ENCODE peak calls at places on chromosomes 13 and 19, in seven cellular contexts. K, S, Z, L, E, F and D are unnamed samples.

GRCh38 chr19:31256601-31256990 is 92.6 kb downstream of the TSHZ3 start:
- DNase-seq in K (no peak), S (no peak), Z (no peak), L (no peak), E (no peak), F (no peak), D (no peak)

GRCh38 chr13:56378566-56378965 is 762.2 kb upstream of the PRR20A start:
- DNase-seq in K (no peak), S (no peak), Z (no peak), L (no peak), E (no peak), F (no peak), D (no peak)

GRCh38 chr19:17616961-17617806 is 61.7 kb downstream of the COLGALT1 start:
- DNase-seq in K (no peak), S (no peak), Z (no peak), L (no peak), E (no peak), F (peak; percentile 51), D (no peak)

GRCh38 chr13:70162141-70162540 is 53.9 kb upstream of the KLHL1 start:
- DNase-seq in K (no peak), S (no peak), Z (no peak), L (no peak), E (no peak), F (no peak), D (no peak)

GRCh38 chr19:4061683-4062575 is 4.8 kb downstream of the ZBTB7A start:
- DNase-seq in K (peak; percentile 63), S (peak; percentile 68), Z (no peak), L (no peak), E (no peak), F (peak; percentile 52), D (peak; percentile 86)

GRCh38 chr19:16070366-16070990 is 5.8 kb upstream of the TPM4 start:
- DNase-seq in K (peak; percentile 67), S (peak; percentile 85), Z (no peak), L (peak; percentile 82), E (peak; percentile 46), F (peak; percentile 88), D (no peak)

GRCh38 chr13:110528371-110528770 is 33.2 kb downstream of the RAB20 start:
- DNase-seq in K (no peak), S (no peak), Z (no peak), L (no peak), E (no peak), F (no peak), D (no peak)

GRCh38 chr19:1102407-1103106 is 1.2 kb upstream of the GPX4 start:
- DNase-seq in K (no peak), S (peak; percentile 59), Z (no peak), L (peak; percentile 53), E (no peak), F (peak; percentile 99), D (peak; percentile 50)

GRCh38 chr19:53982611-53983010 is 8.8 kb upstream of the CACNG6 start:
- DNase-seq in K (peak; percentile 85), S (peak; percentile 85), Z (no peak), L (no peak), E (peak; percentile 55), F (no peak), D (peak; percentile 16)

GRCh38 chr19:14089662-14090508 is 666 bp downstream of the SAMD1 start:
- DNase-seq in K (peak; percentile 74), S (peak; percentile 86), Z (peak; percentile 61), L (peak; percentile 36), E (peak; percentile 58), F (peak; percentile 68), D (peak; percentile 87)

GRCh38 chr19:17847538-17848366 is at the start of gene JAK3:
- DNase-seq in K (no peak), S (peak; percentile 88), Z (peak; percentile 79), L (peak; percentile 77), E (peak; percentile 54), F (no peak), D (no peak)

DNA sequence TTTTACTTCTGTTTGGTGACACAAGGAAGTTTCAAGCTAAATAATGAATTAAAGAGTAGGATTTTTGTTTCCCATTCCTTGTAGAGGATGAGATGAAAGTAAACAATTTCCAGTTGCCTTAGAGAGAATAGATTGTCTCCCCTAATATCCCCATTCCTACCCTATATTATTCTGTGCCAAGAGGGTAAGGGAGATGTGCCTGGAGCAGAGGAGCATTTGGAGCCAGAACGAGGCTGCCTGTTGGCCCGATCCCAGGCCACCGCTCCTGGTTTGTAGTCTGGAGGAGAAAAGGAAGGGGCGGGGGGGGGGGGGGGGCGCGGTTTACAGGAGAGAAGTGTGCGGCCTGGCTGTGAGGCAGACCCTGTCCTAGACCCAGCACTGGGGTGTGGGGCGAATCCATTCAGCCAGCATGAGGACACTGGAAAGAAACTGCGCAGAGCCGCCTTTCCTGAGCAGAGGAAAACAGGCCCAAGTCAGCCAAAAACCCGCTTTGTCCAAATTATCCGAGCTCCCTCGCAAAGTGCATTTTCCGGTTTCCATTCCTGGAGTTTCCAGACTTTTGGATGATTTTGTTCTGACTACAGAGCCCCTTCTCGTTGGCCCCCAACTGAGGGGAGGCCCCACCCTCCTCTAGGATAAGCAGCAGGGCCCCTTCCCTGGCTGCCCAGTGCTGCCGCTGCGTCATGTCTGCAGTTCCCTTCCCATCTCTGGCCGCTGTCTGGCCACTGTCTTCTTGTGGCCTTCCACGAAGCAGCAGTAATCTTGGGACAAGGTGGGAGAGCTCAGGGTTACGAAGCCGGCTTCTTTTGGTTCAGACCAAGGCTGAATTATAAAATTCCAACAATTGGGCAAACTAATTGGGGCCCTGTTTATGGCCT is 23.0 kb downstream of the NFIX start:
- DNase-seq in K (peak; percentile 84), S (peak; percentile 93), Z (no peak), L (no peak), E (peak; percentile 79), F (peak; percentile 60), D (no peak)
- H3K4me1 ChIP-seq in K (peaks cover 73% of the 10 kb centered on the region), S (peaks cover 24% of the 10 kb centered on the region), Z (peaks cover 10% of the 10 kb centered on the region), L (peaks cover 17% of the 10 kb centered on the region), E (peaks cover 100% of the 10 kb centered on the region), F (peaks cover 82% of the 10 kb centered on the region), D (peaks cover 4% of the 10 kb centered on the region)

GRCh38 chr19:12954150-12954962 is 2.7 kb downstream of the GADD45GIP1 start:
- DNase-seq in K (no peak), S (no peak), Z (no peak), L (no peak), E (no peak), F (no peak), D (no peak)
- H3K27ac ChIP-seq in K (peak overlapping the region; percentile 98), S (no peak overlapping the region), Z (no peak overlapping the region), L (no peak overlapping the region), E (peak overlapping the region; percentile 96), F (no peak overlapping the region), D (no peak overlapping the region)

GRCh38 chr13:97364827-97365226 is 69.1 kb upstream of the RAP2A start:
- DNase-seq in K (no peak), S (no peak), Z (no peak), L (no peak), E (no peak), F (no peak), D (no peak)
- H3K4me1 ChIP-seq in K (peaks cover 4% of the 10 kb centered on the region), S (peaks cover 10% of the 10 kb centered on the region), Z (peaks cover 10% of the 10 kb centered on the region), L (peaks cover 4% of the 10 kb centered on the region), E (peaks cover 33% of the 10 kb centered on the region), F (no peaks in the 10 kb centered on the region), D (peaks cover 6% of the 10 kb centered on the region)

DNA sequence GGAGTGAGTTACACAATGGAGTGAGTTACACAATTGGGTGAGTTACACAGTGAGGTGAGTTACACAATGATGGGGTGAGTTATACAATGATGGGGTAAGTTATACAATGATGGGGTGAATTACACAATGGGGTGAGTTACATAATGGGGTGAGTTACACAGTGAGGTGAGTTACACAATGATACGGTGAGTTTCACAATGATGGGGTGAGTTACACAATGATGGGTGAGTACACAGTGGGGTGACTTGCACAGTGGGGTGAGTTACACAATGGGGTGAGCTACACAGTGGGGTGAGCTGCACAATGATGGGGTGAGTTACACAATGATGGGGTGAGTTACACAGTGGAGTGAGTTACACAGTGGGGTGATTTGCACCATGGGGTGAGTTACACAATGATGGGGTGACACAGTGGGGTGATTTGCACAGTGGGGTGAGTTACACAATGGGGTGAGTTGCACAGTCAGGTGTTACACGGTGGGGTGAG is 52.5 kb upstream of the GAS6 start:
- DNase-seq in K (no peak), S (no peak), Z (no peak), L (no peak), E (no peak), F (peak; percentile 82), D (no peak)
- H3K27ac ChIP-seq in K (no peak overlapping the region), S (no peak overlapping the region), Z (no peak overlapping the region), L (no peak overlapping the region), E (no peak overlapping the region), F (no peak overlapping the region), D (no peak overlapping the region)